ENCODE peak calls at places on chromosomes 12 and 14, in eight cellular contexts. B is GM12878; L is CD4-positive, alpha-beta memory T cell; F is Ammon's horn; R is lung; Q is T-helper 1 cell; K is uterus; V is NCI-H2029 treated with DMSO at 0.1 percent for 48 hours. S is an unnamed sample.

GRCh38 chr12:123512838-123513665 is 20.5 kb downstream of the RILPL1 start:
- DNase-seq in F (no peak), K (no peak), B (no peak), Q (no peak), L (no peak), V (no peak), R (no peak), S (no peak)

GRCh38 chr14:91728616-91729183 is 3.2 kb downstream of the CATSPERB start:
- DNase-seq in L (no peak), K (no peak), F (no peak), V (no peak), Q (no peak), R (no peak), B (no peak), S (no peak)

GRCh38 chr12:83388551-83388950 is 701.8 kb downstream of the TMTC2 start:
- DNase-seq in Q (no peak), V (no peak), K (no peak), F (no peak), B (no peak), L (no peak), R (no peak), S (no peak)

GRCh38 chr12:57272337-57273151 is 21.6 kb upstream of the STAC3 start:
- DNase-seq in R (no peak), Q (no peak), L (no peak), F (peak; percentile 31), V (peak; percentile 42), B (no peak), K (no peak), S (no peak)

GRCh38 chr14:70672328-70672675 is 30.6 kb downstream of the TTC9 start:
- DNase-seq in L (no peak), F (no peak), K (no peak), V (no peak), B (no peak), R (no peak), Q (no peak), S (no peak)

GRCh38 chr12:127942981-127943380 is 324.0 kb upstream of the TMEM132C start:
- DNase-seq in Q (no peak), K (no peak), V (no peak), B (no peak), F (no peak), R (no peak), L (no peak), S (no peak)

GRCh38 chr12:94980577-94980976 is 22.9 kb downstream of the NDUFA12 start:
- DNase-seq in L (peak; percentile 26), V (no peak), K (no peak), B (no peak), R (no peak), F (peak; percentile 54), Q (no peak), S (peak; percentile 27)

GRCh38 chr14:22598896-22599244 is 770 bp downstream of the ABHD4 start:
- DNase-seq in V (no peak), F (peak; percentile 21), B (no peak), Q (no peak), R (peak; percentile 46), L (peak; percentile 18), K (peak; percentile 72), S (peak; percentile 27)

GRCh38 chr12:118436986-118437385 is 60.6 kb downstream of the SUDS3 start:
- DNase-seq in F (no peak), V (no peak), L (no peak), K (no peak), Q (no peak), B (no peak), R (no peak), S (no peak)

GRCh38 chr14:55129086-55129427 is at the start of gene LGALS3:
- DNase-seq in L (peak; percentile 42), Q (no peak), V (no peak), K (peak; percentile 80), F (peak; percentile 36), R (peak; percentile 74), B (no peak), S (peak; percentile 25)

GRCh38 chr14:68518910-68519686 is 273.8 kb downstream of the ZFP36L1 start:
- DNase-seq in F (no peak), V (no peak), B (no peak), R (no peak), K (peak; percentile 53), Q (no peak), L (no peak), S (no peak)

GRCh38 chr14:77037886-77038511 is 9.5 kb upstream of the IRF2BPL start:
- DNase-seq in L (no peak), K (peak; percentile 68), Q (no peak), F (no peak), B (no peak), R (no peak), V (no peak), S (no peak)

GRCh38 chr14:95535226-95536021 is 574 bp downstream of the GLRX5 start:
- DNase-seq in B (no peak), Q (no peak), L (no peak), R (no peak), V (no peak), K (no peak), F (no peak), S (no peak)

GRCh38 chr12:65673732-65674131 is 150.6 kb upstream of the HMGA2 start:
- DNase-seq in K (no peak), L (no peak), B (no peak), F (no peak), Q (no peak), V (no peak), R (no peak), S (no peak)

GRCh38 chr12:1800646-1801284 is 19.6 kb upstream of the LRTM2 start:
- DNase-seq in Q (no peak), K (peak; percentile 49), V (no peak), R (no peak), B (no peak), F (no peak), L (no peak), S (peak; percentile 53)

GRCh38 chr14:36662543-36663403 is 1.1 kb downstream of the PAX9 start:
- DNase-seq in R (no peak), B (no peak), F (no peak), K (no peak), Q (no peak), V (no peak), L (no peak), S (no peak)

GRCh38 chr14:44490966-44491365 is 16.1 kb downstream of the FSCB start:
- DNase-seq in B (no peak), R (no peak), F (no peak), Q (no peak), V (no peak), L (no peak), K (no peak), S (no peak)

GRCh38 chr14:54589076-54589475 is 22.1 kb downstream of the SAMD4A start:
- DNase-seq in B (no peak), Q (no peak), F (no peak), K (no peak), V (no peak), L (no peak), R (no peak), S (no peak)

GRCh38 chr14:35687335-35687939 is 121.7 kb downstream of the RALGAPA1 start:
- DNase-seq in R (no peak), B (peak; percentile 2), Q (peak; percentile 11), L (peak; percentile 6), F (peak; percentile 66), V (peak; percentile 98), K (no peak), S (peak; percentile 66)

GRCh38 chr14:102415671-102416070 is 52.9 kb downstream of the TECPR2 start:
- DNase-seq in F (peak; percentile 94), Q (no peak), V (no peak), K (no peak), B (no peak), L (no peak), R (no peak), S (peak; percentile 93)

GRCh38 chr12:72560370-72560769 is 288.2 kb downstream of the TRHDE start:
- DNase-seq in R (no peak), Q (no peak), B (no peak), V (no peak), L (no peak), K (no peak), F (no peak), S (no peak)

GRCh38 chr14:96351986-96352385 is 11.2 kb downstream of the ATG2B start:
- DNase-seq in K (no peak), B (no peak), V (no peak), F (no peak), Q (no peak), L (no peak), R (no peak), S (no peak)

GRCh38 chr14:97456958-97457357 is 659.8 kb downstream of the VRK1 start:
- DNase-seq in B (no peak), Q (no peak), F (no peak), L (peak; percentile 3), R (no peak), K (no peak), V (no peak), S (no peak)

GRCh38 chr14:41037388-41037787 is 569.3 kb upstream of the LRFN5 start:
- DNase-seq in B (no peak), F (no peak), K (no peak), Q (no peak), R (no peak), L (no peak), V (no peak), S (no peak)

GRCh38 chr14:103378042-103378854 is 7.0 kb upstream of the MARK3 start:
- DNase-seq in F (no peak), K (no peak), L (no peak), V (no peak), B (no peak), R (no peak), Q (no peak), S (no peak)

GRCh38 chr14:34043627-34044372 is 92.9 kb upstream of the EGLN3 start:
- DNase-seq in Q (peak; percentile 29), F (no peak), L (peak; percentile 71), K (no peak), B (peak; percentile 97), V (no peak), R (no peak), S (no peak)

GRCh38 chr12:102593128-102593527 is 112.8 kb upstream of the IGF1 start:
- DNase-seq in R (no peak), L (no peak), K (no peak), B (no peak), V (no peak), F (no peak), Q (no peak), S (no peak)

S was measured in midbrain.